ENCODE peak calls at places on chromosomes 1 and 21, in eight cellular contexts. U, X, W, T, Z, L, K and B are unnamed samples.

GRCh38 chr1:169368406-169368769 is 393 bp downstream of the BLZF1 start:
- DNase-seq in U (peak; percentile 37), X (peak; percentile 10), W (no peak), T (peak; percentile 4), Z (peak; percentile 13), L (no peak), K (no peak), B (no peak)

GRCh38 chr1:208234721-208235120 is 9.5 kb downstream of the PLXNA2 start:
- DNase-seq in U (no peak), X (no peak), W (no peak), T (no peak), Z (no peak), L (no peak), K (no peak), B (no peak)

GRCh38 chr1:11817192-11817591 is 11.2 kb downstream of the CLCN6 start:
- DNase-seq in U (no peak), X (no peak), W (no peak), T (no peak), Z (no peak), L (no peak), K (no peak), B (no peak)

GRCh38 chr1:84853743-84854721 is 39.0 kb downstream of the LPAR3 start:
- DNase-seq in U (no peak), X (peak; percentile 77), W (no peak), T (no peak), Z (no peak), L (peak; percentile 89), K (peak; percentile 49), B (no peak)

GRCh38 chr1:227395391-227396028 is 77.2 kb upstream of the CDC42BPA start:
- DNase-seq in U (no peak), X (peak; percentile 83), W (no peak), T (no peak), Z (no peak), L (no peak), K (no peak), B (no peak)

GRCh38 chr1:23576338-23577055 is 17.2 kb upstream of the ID3 start:
- DNase-seq in U (no peak), X (no peak), W (no peak), T (no peak), Z (no peak), L (no peak), K (no peak), B (no peak)

GRCh38 chr1:43882763-43883162 is 50.8 kb upstream of the ARTN start:
- DNase-seq in U (no peak), X (no peak), W (no peak), T (no peak), Z (no peak), L (no peak), K (no peak), B (no peak)

GRCh38 chr1:29236993-29237905 is 927 bp downstream of the PTPRU start:
- DNase-seq in U (peak; percentile 50), X (peak; percentile 68), W (peak; percentile 78), T (peak; percentile 79), Z (peak; percentile 32), L (peak; percentile 73), K (peak; percentile 41), B (no peak)

GRCh38 chr1:199046618-199047017 is 407.8 kb downstream of the PTPRC start:
- DNase-seq in U (no peak), X (no peak), W (no peak), T (no peak), Z (no peak), L (peak; percentile 25), K (peak; percentile 13), B (no peak)

GRCh38 chr1:82775402-82776000 is 974.8 kb downstream of the ADGRL2 start:
- DNase-seq in U (peak; percentile 32), X (no peak), W (no peak), T (peak; percentile 34), Z (no peak), L (peak; percentile 46), K (peak; percentile 24), B (no peak)

GRCh38 chr1:23556661-23557470 is 2.4 kb downstream of the ID3 start:
- DNase-seq in U (no peak), X (no peak), W (no peak), T (no peak), Z (no peak), L (peak; percentile 89), K (peak; percentile 59), B (peak; percentile 64)

GRCh38 chr1:205456868-205457724 is 1.3 kb upstream of the BLACAT1 start:
- DNase-seq in U (no peak), X (no peak), W (no peak), T (peak; percentile 81), Z (no peak), L (no peak), K (no peak), B (no peak)

GRCh38 chr1:230084408-230085177 is 17.6 kb downstream of the GALNT2 start:
- DNase-seq in U (no peak), X (peak; percentile 99), W (peak; percentile 95), T (peak; percentile 59), Z (peak; percentile 44), L (peak; percentile 97), K (peak; percentile 97), B (peak; percentile 94)

GRCh38 chr21:33800753-33801423 is 114.7 kb downstream of the ATP5PO start:
- DNase-seq in U (no peak), X (no peak), W (no peak), T (no peak), Z (no peak), L (no peak), K (no peak), B (no peak)

GRCh38 chr1:236759252-236759859 is 35.7 kb upstream of the MTR start:
- DNase-seq in U (no peak), X (peak; percentile 17), W (no peak), T (peak; percentile 44), Z (no peak), L (peak; percentile 64), K (peak; percentile 63), B (peak; percentile 3)

GRCh38 chr1:234730542-234731370 is 120.8 kb upstream of the IRF2BP2 start:
- DNase-seq in U (no peak), X (no peak), W (no peak), T (no peak), Z (no peak), L (no peak), K (no peak), B (no peak)

GRCh38 chr1:109530457-109531204 is 9.0 kb upstream of the GPR61 start:
- DNase-seq in U (no peak), X (no peak), W (peak; percentile 53), T (peak; percentile 66), Z (no peak), L (no peak), K (no peak), B (no peak)

GRCh38 chr1:59051007-59051406 is 245.9 kb upstream of the FGGY start:
- DNase-seq in U (no peak), X (no peak), W (no peak), T (no peak), Z (no peak), L (no peak), K (no peak), B (no peak)

GRCh38 chr1:43509740-43510375 is 20.8 kb upstream of the PTPRF start:
- DNase-seq in U (no peak), X (no peak), W (no peak), T (no peak), Z (no peak), L (no peak), K (no peak), B (no peak)

GRCh38 chr1:42439940-42440339 is 15.9 kb downstream of the ZMYND12 start:
- DNase-seq in U (no peak), X (peak; percentile 85), W (no peak), T (no peak), Z (no peak), L (peak; percentile 67), K (peak; percentile 70), B (peak; percentile 52)

GRCh38 chr1:220498188-220498587 is 29.7 kb upstream of the MARK1 start:
- DNase-seq in U (no peak), X (peak; percentile 2), W (no peak), T (no peak), Z (no peak), L (no peak), K (no peak), B (no peak)

GRCh38 chr1:112504002-112504401 is 4.8 kb upstream of the WNT2B start:
- DNase-seq in U (no peak), X (no peak), W (no peak), T (no peak), Z (no peak), L (no peak), K (no peak), B (no peak)

GRCh38 chr1:112502827-112503226 is 5.9 kb upstream of the WNT2B start:
- DNase-seq in U (no peak), X (no peak), W (no peak), T (peak; percentile 35), Z (no peak), L (peak; percentile 22), K (no peak), B (no peak)

GRCh38 chr1:112505400-112505785 is 3.4 kb upstream of the WNT2B start:
- DNase-seq in U (no peak), X (no peak), W (no peak), T (no peak), Z (no peak), L (no peak), K (no peak), B (no peak)

GRCh38 chr1:112504666-112505399 is 3.9 kb upstream of the WNT2B start:
- DNase-seq in U (no peak), X (no peak), W (no peak), T (no peak), Z (no peak), L (no peak), K (no peak), B (no peak)

GRCh38 chr1:112501810-112502641 is 6.7 kb upstream of the WNT2B start:
- DNase-seq in U (peak; percentile 56), X (peak; percentile 41), W (peak; percentile 81), T (peak; percentile 85), Z (peak; percentile 70), L (peak; percentile 72), K (peak; percentile 71), B (no peak)
- TF ChIP-seq CTCF in U (peak; percentile 33), X (peak; percentile 52), W (peak; percentile 87), T (peak; percentile 77), Z (peak; percentile 62), L (peak; percentile 81), K (peak; percentile 87), B (peak; percentile 95)

DNA sequence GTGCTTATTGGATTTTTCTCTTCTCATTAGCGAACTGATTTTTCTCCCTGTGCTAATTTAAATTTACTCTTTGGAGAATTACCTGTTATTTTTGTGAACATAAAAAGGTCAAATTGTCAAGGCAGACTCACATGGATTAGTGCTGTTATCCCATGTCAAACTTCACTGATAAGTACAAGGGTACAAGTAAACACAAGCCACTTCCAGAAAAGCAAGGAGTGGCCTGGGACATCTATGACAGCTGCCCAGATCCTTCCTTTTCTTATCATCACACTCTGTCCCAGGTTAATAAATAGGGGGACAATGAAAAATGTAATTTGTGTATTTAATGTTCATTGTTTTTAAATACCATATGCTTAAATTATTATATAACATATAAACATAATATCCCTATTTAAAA is 901.2 kb downstream of the LTN1 start:
- DNase-seq in U (no peak), X (no peak), W (no peak), T (no peak), Z (no peak), L (no peak), K (no peak), B (no peak)
- H3K4me3 ChIP-seq in U (no peak overlapping the region), X (no peak overlapping the region), W (no peak overlapping the region), T (no peak overlapping the region), Z (no peak overlapping the region), L (no peak overlapping the region), K (no peak overlapping the region), B (no peak overlapping the region)

GRCh38 chr1:167439301-167439988 is 78.9 kb downstream of the CD247 start:
- DNase-seq in U (no peak), X (peak; percentile 23), W (peak; percentile 65), T (peak; percentile 86), Z (no peak), L (peak; percentile 48), K (peak; percentile 44), B (no peak)
- TF ChIP-seq CTCF in U (no peak), X (no peak), W (peak; percentile 20), T (no peak), Z (no peak), L (peak; percentile 28), K (peak; percentile 26), B (peak; percentile 15)

GRCh38 chr1:244137261-244137660 is 86.2 kb downstream of the ZBTB18 start:
- DNase-seq in U (no peak), X (no peak), W (no peak), T (no peak), Z (no peak), L (no peak), K (no peak), B (no peak)
- H3K4me3 ChIP-seq in U (no peak overlapping the region), X (peak overlapping the region; percentile 43), W (no peak overlapping the region), T (no peak overlapping the region), Z (no peak overlapping the region), L (no peak overlapping the region), K (no peak overlapping the region), B (no peak overlapping the region)